ENCODE peak calls at places on chromosomes 11 and 22, in seven cellular contexts. P is WTC11, M is HEK293T, G is K562, S is HepG2, Z is H1, U is GM12878. O is an unnamed sample.

GRCh38 chr11:77122576-77123212 is 5.4 kb upstream of the MYO7A start:
- DNase-seq in P (no peak), M (no peak), G (no peak), S (no peak), Z (no peak), U (no peak), O (no peak)

GRCh38 chr22:49197986-49198704 is 629.5 kb downstream of the BRD1 start:
- DNase-seq in P (peak; percentile 8), M (no peak), G (no peak), S (no peak), Z (no peak), U (no peak), O (no peak)

GRCh38 chr22:38262051-38262795 is 10.6 kb downstream of the TMEM184B start:
- DNase-seq in P (peak; percentile 78), M (peak; percentile 75), G (peak; percentile 50), S (peak; percentile 54), Z (peak; percentile 84), U (no peak), O (no peak)

GRCh38 chr22:43376765-43377485 is 33.8 kb upstream of the SCUBE1 start:
- DNase-seq in P (no peak), M (no peak), G (no peak), S (no peak), Z (no peak), U (peak; percentile 56), O (no peak)

GRCh38 chr11:63017306-63017974 is 1.8 kb upstream of the SLC22A8 start:
- DNase-seq in P (no peak), M (peak; percentile 25), G (no peak), S (no peak), Z (no peak), U (no peak), O (no peak)

GRCh38 chr11:118628432-118628831 is 21.0 kb downstream of the PHLDB1 start:
- DNase-seq in P (no peak), M (no peak), G (no peak), S (no peak), Z (no peak), U (no peak), O (no peak)

GRCh38 chr11:69005183-69005630 is 7.8 kb downstream of the MRGPRF start:
- DNase-seq in P (peak; percentile 8), M (no peak), G (no peak), S (no peak), Z (no peak), U (no peak), O (no peak)

GRCh38 chr22:46723882-46724281 is 14.2 kb downstream of the CERK start:
- DNase-seq in P (no peak), M (no peak), G (no peak), S (no peak), Z (no peak), U (no peak), O (no peak)

GRCh38 chr11:23090659-23091058 is 230.4 kb upstream of the CCDC179 start:
- DNase-seq in P (no peak), M (no peak), G (no peak), S (no peak), Z (no peak), U (no peak), O (no peak)

GRCh38 chr11:85685131-85685819 is 720 bp downstream of the CCDC89 start:
- DNase-seq in P (no peak), M (peak; percentile 12), G (no peak), S (no peak), Z (no peak), U (no peak), O (no peak)

GRCh38 chr22:32986773-32987050 is 71.5 kb downstream of the SYN3 start:
- DNase-seq in P (no peak), M (no peak), G (no peak), S (no peak), Z (no peak), U (no peak), O (no peak)

GRCh38 chr22:50032109-50032871 is 19.7 kb upstream of the IL17REL start:
- DNase-seq in P (no peak), M (no peak), G (no peak), S (no peak), Z (no peak), U (no peak), O (no peak)

GRCh38 chr11:6667733-6668374 is 12.2 kb upstream of the DCHS1 start:
- DNase-seq in P (no peak), M (peak; percentile 37), G (peak; percentile 69), S (peak; percentile 41), Z (no peak), U (peak; percentile 48), O (peak; percentile 38)

GRCh38 chr22:40709752-40710413 is 30.6 kb downstream of the MCHR1 start:
- DNase-seq in P (no peak), M (no peak), G (peak; percentile 65), S (no peak), Z (no peak), U (no peak), O (no peak)

GRCh38 chr11:122202951-122203456 is 87.0 kb upstream of the BLID start:
- DNase-seq in P (peak; percentile 84), M (peak; percentile 76), G (peak; percentile 16), S (peak; percentile 17), Z (peak; percentile 91), U (no peak), O (peak; percentile 81)

GRCh38 chr11:79244175-79244804 is 196.5 kb downstream of the TENM4 start:
- DNase-seq in P (no peak), M (no peak), G (no peak), S (no peak), Z (no peak), U (no peak), O (no peak)

GRCh38 chr11:14443642-14444041 is 56.0 kb downstream of the COPB1 start:
- DNase-seq in P (no peak), M (no peak), G (peak; percentile 53), S (peak; percentile 46), Z (no peak), U (no peak), O (no peak)

GRCh38 chr11:101583180-101584128 is at the start of gene TRPC6:
- DNase-seq in P (peak; percentile 62), M (no peak), G (no peak), S (no peak), Z (peak; percentile 80), U (no peak), O (no peak)

GRCh38 chr11:113974741-113975470 is at the start of gene HTR3A:
- DNase-seq in P (peak; percentile 63), M (peak; percentile 78), G (peak; percentile 72), S (peak; percentile 9), Z (peak; percentile 76), U (no peak), O (peak; percentile 69)

GRCh38 chr11:118908931-118909618 is 16.7 kb downstream of the BCL9L start:
- DNase-seq in P (peak; percentile 67), M (peak; percentile 61), G (peak; percentile 58), S (no peak), Z (peak; percentile 77), U (no peak), O (no peak)

GRCh38 chr11:61120099-61120864 is 18.0 kb downstream of the CD5 start:
- DNase-seq in P (no peak), M (no peak), G (no peak), S (no peak), Z (no peak), U (no peak), O (no peak)

GRCh38 chr11:30811226-30811625 is 225.1 kb upstream of the MPPED2 start:
- DNase-seq in P (no peak), M (no peak), G (no peak), S (no peak), Z (no peak), U (no peak), O (no peak)

GRCh38 chr11:9827700-9828099 is 163.8 kb downstream of the SWAP70 start:
- DNase-seq in P (no peak), M (no peak), G (no peak), S (no peak), Z (no peak), U (no peak), O (no peak)

GRCh38 chr11:9825895-9826294 is 162.0 kb downstream of the SWAP70 start:
- DNase-seq in P (no peak), M (no peak), G (no peak), S (peak; percentile 49), Z (no peak), U (no peak), O (no peak)

GRCh38 chr11:9834281-9834680 is 170.4 kb downstream of the SWAP70 start:
- DNase-seq in P (no peak), M (no peak), G (no peak), S (no peak), Z (no peak), U (no peak), O (no peak)

GRCh38 chr11:9826390-9826789 is 162.5 kb downstream of the SWAP70 start:
- DNase-seq in P (no peak), M (no peak), G (no peak), S (no peak), Z (no peak), U (no peak), O (no peak)

DNA sequence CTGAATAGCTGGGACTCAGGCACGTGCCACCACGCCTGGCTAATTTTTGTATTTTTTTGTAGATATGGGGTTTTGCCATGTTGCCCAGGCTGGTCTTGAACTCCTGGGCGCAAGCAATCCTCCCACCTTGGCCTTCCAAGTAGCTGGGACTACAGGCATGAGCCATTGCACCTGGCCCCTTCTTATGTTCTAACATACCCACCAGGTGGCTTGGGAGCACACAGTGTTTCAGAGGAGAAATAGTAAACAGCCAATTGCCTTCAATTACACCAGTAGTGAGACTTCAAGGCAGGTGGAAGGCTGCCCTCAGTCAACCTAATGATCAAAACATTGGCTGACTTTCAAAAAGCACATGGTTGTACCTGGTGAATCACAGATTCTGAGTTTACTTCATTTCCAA is 167.2 kb downstream of the SWAP70 start:
- DNase-seq in P (peak; percentile 22), M (no peak), G (no peak), S (no peak), Z (no peak), U (no peak), O (no peak)
- TF ChIP-seq SP1 in P (no peak), M (no peak), G (no peak), S (no peak), Z (no peak), U (no peak), O (no peak)

GRCh38 chr11:92866679-92867282 is 102.7 kb upstream of the MTNR1B start:
- DNase-seq in P (no peak), M (no peak), G (no peak), S (no peak), Z (no peak), U (no peak), O (no peak)

GRCh38 chr11:92865352-92865751 is 104.1 kb upstream of the MTNR1B start:
- DNase-seq in P (no peak), M (no peak), G (no peak), S (no peak), Z (no peak), U (no peak), O (no peak)

GRCh38 chr11:92859290-92859689 is 110.2 kb upstream of the MTNR1B start:
- DNase-seq in P (no peak), M (no peak), G (no peak), S (no peak), Z (no peak), U (no peak), O (no peak)

GRCh38 chr11:92861641-92862040 is 107.8 kb upstream of the MTNR1B start:
- DNase-seq in P (no peak), M (no peak), G (no peak), S (no peak), Z (no peak), U (no peak), O (no peak)
- TF ChIP-seq SP1 in P (no peak), M (no peak), G (no peak), S (no peak), Z (no peak), U (no peak), O (no peak)

GRCh38 chr11:58504232-58504631 is 3.7 kb downstream of the OR5B21 start:
- DNase-seq in P (no peak), M (no peak), G (no peak), S (no peak), Z (no peak), U (no peak), O (no peak)
- TF ChIP-seq SP1 in P (no peak), M (no peak), G (no peak), S (no peak), Z (no peak), U (no peak), O (no peak)

GRCh38 chr11:128517457-128518230 is 69.7 kb downstream of the ETS1 start:
- DNase-seq in P (no peak), M (no peak), G (no peak), S (no peak), Z (no peak), U (no peak), O (no peak)
- TF ChIP-seq SP1 in P (no peak), M (no peak), G (no peak), S (no peak), Z (no peak), U (no peak), O (no peak)

O was measured in HCT116.